ENCODE peak calls at places on chromosome 1, in seven cellular contexts. I is neural crest cell; B is WTC11; Q is fibroblast of lung; P is CD4-positive, alpha-beta T cell; F is AG04449; S is endothelial cell. L is an unnamed sample.
A peak's percentile ranks its signal among the peaks of the same experiment; 100 is the strongest.

GRCh38 chr1:9595968-9596340 is 7.2 kb downstream of the TMEM201 start:
- DNase-seq in F (no peak), P (no peak), B (no peak), Q (no peak), S (no peak), I (no peak), L (no peak)

GRCh38 chr1:9125325-9125724 is 3.6 kb downstream of the GPR157 start:
- DNase-seq in S (no peak), F (no peak), B (no peak), Q (no peak), P (no peak), I (no peak), L (no peak)

GRCh38 chr1:71390518-71390917 is 309.7 kb upstream of the ZRANB2 start:
- DNase-seq in B (no peak), Q (no peak), I (no peak), S (no peak), F (no peak), P (no peak), L (no peak)

GRCh38 chr1:197781998-197782718 is 6.9 kb upstream of the DENND1B start:
- DNase-seq in B (no peak), F (no peak), P (no peak), I (no peak), Q (peak; percentile 26), S (no peak), L (peak; percentile 27)

GRCh38 chr1:170044187-170044586 is 30.3 kb downstream of the KIFAP3 start:
- DNase-seq in B (no peak), Q (no peak), S (no peak), F (no peak), I (no peak), P (no peak), L (no peak)

GRCh38 chr1:246567258-246568235 is 1.3 kb downstream of the CNST start:
- DNase-seq in S (no peak), F (peak; percentile 75), B (no peak), I (no peak), P (no peak), Q (peak; percentile 65), L (peak; percentile 68)

GRCh38 chr1:17215545-17215890 is 10.6 kb downstream of the PADI1 start:
- DNase-seq in P (no peak), Q (no peak), S (no peak), B (no peak), I (no peak), F (no peak), L (no peak)

GRCh38 chr1:194069168-194069830 is 882.9 kb upstream of the B3GALT2 start:
- DNase-seq in P (no peak), F (no peak), Q (peak; percentile 17), S (no peak), I (no peak), B (no peak), L (no peak)

GRCh38 chr1:235023197-235024044 is 105.2 kb downstream of the TOMM20 start:
- DNase-seq in B (no peak), P (no peak), F (no peak), I (no peak), Q (no peak), S (no peak), L (no peak)

GRCh38 chr1:162196387-162196786 is 126.9 kb downstream of the NOS1AP start:
- DNase-seq in P (no peak), B (no peak), Q (no peak), F (no peak), I (no peak), S (no peak), L (no peak)

GRCh38 chr1:31362032-31362431 is 10.8 kb downstream of the FABP3 start:
- DNase-seq in S (no peak), I (no peak), Q (no peak), F (no peak), P (no peak), B (no peak), L (no peak)

GRCh38 chr1:154295408-154296235 is 23.2 kb downstream of the HAX1 start:
- DNase-seq in P (no peak), I (no peak), S (no peak), F (no peak), B (no peak), Q (peak; percentile 10), L (no peak)

GRCh38 chr1:62687421-62687902 is 724 bp downstream of the DOCK7 start:
- DNase-seq in Q (peak; percentile 49), P (peak; percentile 19), F (no peak), S (no peak), I (peak; percentile 36), B (peak; percentile 61), L (no peak)

GRCh38 chr1:82388679-82389078 is 587.9 kb downstream of the ADGRL2 start:
- DNase-seq in I (no peak), S (no peak), B (no peak), Q (peak; percentile 38), P (no peak), F (no peak), L (no peak)

GRCh38 chr1:207711285-207711684 is 40.6 kb upstream of the CD46 start:
- DNase-seq in I (no peak), F (no peak), Q (peak; percentile 20), B (peak; percentile 22), P (no peak), S (no peak), L (no peak)

GRCh38 chr1:18965206-18966173 is 9.0 kb upstream of the IFFO2 start:
- DNase-seq in I (no peak), Q (no peak), B (peak; percentile 31), F (no peak), P (no peak), S (no peak), L (no peak)

GRCh38 chr1:234529661-234530237 is 50.8 kb upstream of the TARBP1 start:
- DNase-seq in S (no peak), F (no peak), I (no peak), P (no peak), Q (no peak), B (no peak), L (no peak)

DNA sequence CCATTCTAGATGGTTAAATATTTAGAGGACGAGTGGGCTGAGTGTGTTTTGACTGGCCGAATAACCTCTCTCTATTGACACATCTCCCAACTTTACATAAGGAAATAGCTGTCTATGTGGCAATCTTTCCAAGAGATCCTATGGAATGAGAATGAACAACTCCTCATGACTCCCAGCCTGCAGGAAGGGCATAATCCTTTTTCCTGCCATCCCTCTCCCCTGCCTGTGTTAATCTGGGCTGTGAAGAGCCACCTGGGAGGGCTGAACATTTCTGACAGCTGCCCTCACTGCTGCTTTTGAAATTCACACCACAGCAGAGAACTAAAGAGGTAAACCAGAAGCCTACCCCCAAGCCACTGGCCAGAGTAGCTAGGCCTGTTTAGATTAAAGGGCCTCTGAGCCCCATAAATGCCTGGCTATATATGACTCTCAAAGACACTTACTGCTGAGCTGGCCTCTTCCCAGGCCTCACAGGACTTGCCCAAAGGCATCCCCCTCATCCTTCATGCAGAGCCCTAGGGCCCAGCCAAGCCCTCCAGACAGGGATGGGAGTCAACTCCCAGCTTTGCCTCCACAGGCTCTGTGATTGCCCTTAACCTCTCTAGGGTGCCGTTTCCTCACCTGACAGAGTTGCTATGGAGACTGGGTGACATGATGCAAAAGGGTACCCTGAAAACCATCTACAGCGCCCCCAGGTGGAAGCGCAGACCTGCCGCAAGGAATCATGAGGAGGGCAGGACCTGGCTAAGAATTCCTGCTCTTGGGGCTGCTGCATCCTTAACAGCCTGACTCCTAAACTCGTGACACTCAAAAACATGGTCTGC is 42.0 kb upstream of the LDLRAP1 start:
- DNase-seq in I (no peak), Q (peak; percentile 56), B (peak; percentile 90), S (peak; percentile 50), F (peak; percentile 81), P (no peak), L (peak; percentile 57)
- TF ChIP-seq CTCF in I (peak; percentile 20), Q (peak; percentile 8), B (peak; percentile 71), S (peak; percentile 42), F (peak; percentile 3), P (no peak), L (peak; percentile 21)

GRCh38 chr1:30322859-30323257 is 400.5 kb downstream of the MATN1 start:
- DNase-seq in S (no peak), B (peak; percentile 52), P (no peak), F (no peak), I (no peak), Q (no peak), L (no peak)
- TF ChIP-seq CTCF in S (no peak), B (no peak), P (no peak), F (no peak), I (no peak), Q (no peak), L (no peak)

GRCh38 chr1:53062731-53063591 is 948 bp downstream of the PODN start:
- DNase-seq in B (peak; percentile 62), F (no peak), I (no peak), Q (no peak), S (no peak), P (no peak), L (no peak)

GRCh38 chr1:53066941-53067738 is 5.1 kb downstream of the PODN start:
- DNase-seq in P (no peak), F (no peak), B (peak; percentile 7), S (no peak), Q (peak; percentile 39), I (no peak), L (no peak)

GRCh38 chr1:53063744-53064515 is 1.9 kb downstream of the PODN start:
- DNase-seq in Q (no peak), S (no peak), B (peak; percentile 6), F (no peak), P (no peak), I (no peak), L (no peak)

GRCh38 chr1:53066433-53066832 is 4.4 kb downstream of the PODN start:
- DNase-seq in F (no peak), Q (peak; percentile 69), S (no peak), B (no peak), P (no peak), I (no peak), L (no peak)

DNA sequence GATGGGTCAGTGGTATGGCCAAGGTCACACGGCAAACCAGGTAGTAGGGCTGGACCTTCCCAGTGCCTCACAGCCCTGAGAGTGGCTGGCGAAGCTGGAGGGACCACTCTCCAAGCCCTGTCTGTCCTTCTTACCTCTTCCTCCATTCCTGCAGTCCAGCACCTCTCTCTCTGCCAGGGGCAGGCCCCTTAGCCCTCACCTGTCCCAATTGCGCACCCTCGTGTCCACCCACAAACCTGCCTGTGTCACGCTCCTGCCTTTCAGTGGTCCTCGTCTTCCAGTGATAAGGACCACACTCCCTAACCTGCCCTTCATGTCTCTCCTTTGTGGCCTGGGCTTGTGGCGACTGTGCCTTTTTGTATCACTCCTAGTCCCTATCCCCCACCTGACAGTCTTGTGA is 3.4 kb downstream of the PODN start:
- DNase-seq in P (no peak), Q (no peak), F (no peak), I (no peak), S (no peak), B (peak; percentile 32), L (no peak)
- TF ChIP-seq CTCF in P (no peak), Q (no peak), F (no peak), I (no peak), S (no peak), B (no peak), L (no peak)

DNA sequence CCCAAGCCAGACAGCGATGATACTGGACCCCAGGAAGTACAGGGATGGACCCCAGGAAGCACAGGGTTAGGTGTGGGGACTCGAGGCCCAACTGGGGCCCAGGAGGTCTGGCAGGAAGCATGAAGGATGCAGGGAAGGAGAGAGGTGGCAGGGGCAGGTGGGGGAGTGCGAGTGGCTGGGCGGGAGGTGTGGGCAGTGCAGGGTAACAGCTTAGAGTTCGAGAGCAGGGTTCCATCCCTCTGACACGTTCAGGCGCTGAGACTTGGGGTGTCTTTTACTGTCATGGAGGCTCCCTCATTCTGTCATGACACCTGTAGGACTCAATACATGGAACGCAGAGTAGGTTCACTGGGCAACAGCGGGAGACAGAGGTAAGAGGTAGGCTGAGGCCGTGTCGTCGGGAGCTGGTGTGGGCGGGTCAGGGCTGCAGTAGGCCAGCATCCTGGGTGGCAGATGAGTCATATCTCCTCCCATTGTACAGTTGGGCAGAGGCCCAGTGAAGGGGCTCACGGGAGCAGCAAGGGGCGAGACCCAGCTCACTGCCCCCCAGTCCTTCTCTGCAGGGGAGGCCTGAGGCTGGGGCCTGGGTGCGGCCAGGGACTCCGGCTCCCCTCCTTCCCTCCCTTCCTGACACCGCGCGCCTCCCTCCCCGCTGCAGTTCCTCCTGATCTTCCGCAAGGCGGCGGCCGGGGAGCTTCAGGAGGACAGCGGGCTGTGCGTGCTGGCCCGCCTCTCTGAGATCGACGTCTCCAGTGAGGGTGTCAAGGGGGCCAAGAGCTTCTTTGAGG is 11.6 kb upstream of the CTRC start:
- DNase-seq in B (no peak), Q (peak; percentile 74), S (no peak), P (no peak), F (no peak), I (no peak), L (no peak)
- TF ChIP-seq CTCF in B (no peak), Q (peak; percentile 28), S (no peak), P (no peak), F (no peak), I (no peak), L (no peak)